ENCODE peak calls at places on chromosomes 12 and 14, in eight cellular contexts. S is IMR-90, M is Peyer's patch, A is pancreas, I is GM23248, O is fibroblast of lung, X is tibial artery, C is uterus. F is an unnamed sample.

GRCh38 chr12:613996-614726 is 49.1 kb downstream of the NINJ2 start:
- DNase-seq in S (no peak), I (peak; percentile 16), X (no peak), O (no peak), A (no peak), C (no peak), M (peak; percentile 58), F (no peak)

GRCh38 chr12:25438638-25439037 is 114.4 kb downstream of the LMNTD1 start:
- DNase-seq in X (no peak), A (no peak), S (peak; percentile 63), I (peak; percentile 66), C (no peak), O (peak; percentile 35), M (no peak), F (no peak)

GRCh38 chr12:122206111-122206881 is 2.8 kb downstream of the B3GNT4 start:
- DNase-seq in I (no peak), A (peak; percentile 65), M (peak; percentile 45), S (no peak), C (no peak), O (no peak), X (no peak), F (peak; percentile 66)

GRCh38 chr12:114895822-114896221 is 211.8 kb upstream of the TBX3 start:
- DNase-seq in I (no peak), X (no peak), O (no peak), M (no peak), A (no peak), S (peak; percentile 42), C (no peak), F (no peak)

GRCh38 chr12:130051900-130052299 is 110.4 kb upstream of the FZD10 start:
- DNase-seq in X (no peak), O (no peak), S (no peak), M (no peak), A (no peak), I (no peak), C (no peak), F (no peak)

GRCh38 chr12:29286081-29286800 is 94.7 kb downstream of the ERGIC2 start:
- DNase-seq in A (no peak), I (peak; percentile 34), S (peak; percentile 25), O (no peak), M (no peak), X (no peak), C (no peak), F (no peak)

GRCh38 chr12:121516437-121517011 is 64.3 kb downstream of the KDM2B start:
- DNase-seq in C (no peak), O (no peak), M (no peak), X (no peak), I (no peak), S (no peak), A (no peak), F (no peak)

GRCh38 chr12:124883263-124883876 is 19.7 kb upstream of the SCARB1 start:
- DNase-seq in M (no peak), I (peak; percentile 12), C (no peak), X (no peak), S (peak; percentile 24), O (no peak), A (peak; percentile 1), F (no peak)

GRCh38 chr14:38201137-38201828 is 6.4 kb upstream of the SSTR1 start:
- DNase-seq in I (peak; percentile 11), M (no peak), S (no peak), O (no peak), C (no peak), X (no peak), A (no peak), F (no peak)

GRCh38 chr14:68662395-68662794 is 130.5 kb downstream of the ZFP36L1 start:
- DNase-seq in O (no peak), M (no peak), S (peak; percentile 16), X (no peak), A (no peak), I (peak; percentile 77), C (no peak), F (no peak)

GRCh38 chr14:68664225-68664681 is 128.6 kb downstream of the ZFP36L1 start:
- DNase-seq in X (no peak), M (no peak), A (no peak), C (no peak), O (no peak), I (peak; percentile 15), S (peak; percentile 12), F (no peak)

GRCh38 chr14:68665116-68665515 is 127.8 kb downstream of the ZFP36L1 start:
- DNase-seq in O (peak; percentile 71), A (no peak), M (no peak), I (peak; percentile 57), C (no peak), X (no peak), S (peak; percentile 68), F (no peak)

GRCh38 chr14:68661226-68662225 is 131.3 kb downstream of the ZFP36L1 start:
- DNase-seq in C (no peak), O (no peak), X (peak; percentile 15), I (no peak), S (no peak), A (no peak), M (no peak), F (no peak)

DNA sequence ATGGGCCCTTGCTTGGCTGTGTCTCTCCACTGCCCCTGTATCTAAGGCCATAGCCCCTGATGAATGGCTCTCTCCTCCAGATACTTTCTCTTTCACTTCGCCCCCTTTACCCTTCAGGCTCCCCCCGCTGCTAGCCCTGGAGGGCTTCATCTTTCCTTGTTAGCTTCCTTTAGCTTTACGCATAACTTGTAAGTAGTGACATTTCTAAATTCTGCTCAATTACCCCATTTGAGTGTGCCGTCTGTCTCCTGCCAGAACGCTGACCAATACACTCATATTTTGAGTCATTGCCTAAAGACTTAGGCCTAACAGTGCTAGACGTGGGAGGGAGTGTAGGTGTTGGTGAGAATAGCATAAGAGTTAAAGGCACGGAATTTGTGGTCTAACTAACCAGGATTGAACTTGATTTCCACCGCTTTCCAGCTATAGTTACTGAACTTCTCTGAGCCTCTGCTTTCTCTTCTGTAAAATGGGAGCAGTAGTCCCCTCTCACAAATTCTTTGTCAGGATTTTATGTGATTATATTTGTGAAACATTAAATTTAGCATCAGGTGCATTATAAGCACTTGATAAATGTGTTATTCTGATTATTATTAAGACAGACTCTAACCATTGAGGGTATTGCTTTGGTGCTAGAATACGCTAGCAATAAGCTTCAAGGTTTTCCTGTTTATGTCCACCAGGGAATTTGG is 129.3 kb downstream of the ZFP36L1 start:
- DNase-seq in C (peak; percentile 48), S (peak; percentile 91), I (peak; percentile 82), A (no peak), M (no peak), X (no peak), O (peak; percentile 59), F (no peak)
- H3K4me1 ChIP-seq in C (peaks cover 23% of the 10 kb centered on the region), S (peaks cover 40% of the 10 kb centered on the region), I (peaks cover 70% of the 10 kb centered on the region), A (peaks cover 5% of the 10 kb centered on the region), M (peaks cover 27% of the 10 kb centered on the region), X (no peaks in the 10 kb centered on the region), O (peaks cover 48% of the 10 kb centered on the region), F (peaks cover 49% of the 10 kb centered on the region)

DNA sequence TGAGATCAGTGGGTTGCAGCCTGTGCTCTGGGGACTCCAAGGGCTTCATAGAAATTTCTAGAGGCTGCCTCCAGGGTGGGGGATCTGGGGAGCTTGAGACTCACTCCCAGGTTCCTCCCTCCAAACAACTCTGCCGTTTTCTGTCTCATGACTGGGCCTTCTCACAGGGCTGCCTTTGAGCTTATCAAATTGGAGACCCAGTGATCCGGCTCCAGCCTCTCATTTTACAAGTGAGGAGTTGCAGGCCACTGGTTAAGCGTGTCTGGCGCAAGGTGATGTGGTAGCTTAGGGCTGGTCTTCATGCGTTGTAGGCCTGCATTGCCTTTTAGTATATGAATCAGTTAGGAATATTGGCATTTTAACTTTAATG is 85.9 kb downstream of the SLC25A47 start:
- DNase-seq in S (no peak), M (no peak), C (no peak), O (no peak), X (no peak), I (no peak), A (no peak), F (no peak)
- H3K27ac ChIP-seq in S (no peak overlapping the region), M (peak overlapping the region; percentile 97), C (no peak overlapping the region), O (no peak overlapping the region), X (no peak overlapping the region), I (no peak overlapping the region), A (no peak overlapping the region), F (no peak overlapping the region)

DNA sequence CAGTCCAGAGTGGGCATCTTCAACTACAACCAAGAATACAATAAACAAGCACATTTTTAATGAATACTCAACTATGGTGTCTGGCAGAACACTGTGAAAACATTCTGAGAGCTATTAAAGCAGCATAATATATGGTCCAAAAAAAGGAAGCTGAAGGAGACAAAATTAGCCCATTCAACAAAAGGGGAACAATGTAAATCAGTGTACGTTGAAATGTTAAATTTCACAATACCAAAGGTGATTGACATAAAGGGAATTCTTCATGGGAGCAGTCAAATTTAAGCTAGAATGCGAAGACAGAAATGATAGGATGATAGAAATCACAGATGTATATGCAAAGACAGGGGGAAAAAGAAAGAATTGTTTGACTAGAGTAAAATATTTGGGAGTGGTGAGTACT is 41.3 kb upstream of the SYCP3 start:
- DNase-seq in A (no peak), X (no peak), O (no peak), C (no peak), I (no peak), S (no peak), M (no peak), F (no peak)
- H3K27me3 ChIP-seq in A (no peaks in the 10 kb centered on the region), X (no peaks in the 10 kb centered on the region), O (no peaks in the 10 kb centered on the region), C (no peaks in the 10 kb centered on the region), I (no peaks in the 10 kb centered on the region), S (no peaks in the 10 kb centered on the region), M (no peaks in the 10 kb centered on the region), F (no peaks in the 10 kb centered on the region)

DNA sequence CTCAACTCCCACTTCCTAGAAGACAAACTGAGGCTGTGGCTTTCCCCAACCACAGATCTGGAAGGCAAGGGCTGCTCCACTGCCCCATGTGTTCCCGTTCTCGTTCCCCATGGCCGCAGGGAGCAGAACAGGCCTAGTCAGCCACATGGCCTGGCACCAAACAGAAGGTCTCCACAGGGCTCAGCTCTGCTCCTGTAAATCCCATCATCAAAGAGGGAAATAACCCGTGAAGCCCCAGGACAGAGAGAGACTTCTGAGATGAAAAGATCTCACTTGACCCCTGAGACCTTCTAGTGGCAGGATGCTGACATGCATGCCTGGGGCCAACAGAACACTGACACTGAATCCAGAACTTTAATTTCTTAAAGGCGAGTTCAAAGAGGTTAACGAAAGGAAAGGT is 68.9 kb downstream of the BCL11B start:
- DNase-seq in C (no peak), I (no peak), S (no peak), A (no peak), O (no peak), M (no peak), X (no peak), F (no peak)
- H3K4me1 ChIP-seq in C (no peaks in the 10 kb centered on the region), I (no peaks in the 10 kb centered on the region), S (no peaks in the 10 kb centered on the region), A (no peaks in the 10 kb centered on the region), O (no peaks in the 10 kb centered on the region), M (no peaks in the 10 kb centered on the region), X (no peaks in the 10 kb centered on the region), F (peaks cover 5% of the 10 kb centered on the region)

GRCh38 chr12:52795694-52796428 is at the start of gene KRT3:
- DNase-seq in M (no peak), I (no peak), A (no peak), S (no peak), X (no peak), O (no peak), C (no peak), F (no peak)
- H3K27ac ChIP-seq in M (no peak within 1 kb of the TSS), I (peak within 1 kb of the TSS; percentile 15), A (no peak within 1 kb of the TSS), S (no peak within 1 kb of the TSS), X (no peak within 1 kb of the TSS), O (no peak within 1 kb of the TSS), C (no peak within 1 kb of the TSS), F (no peak within 1 kb of the TSS)

GRCh38 chr14:34502826-34503225 is 36.7 kb downstream of the EAPP start:
- DNase-seq in A (no peak), S (peak; percentile 49), X (no peak), M (no peak), I (peak; percentile 9), O (no peak), C (no peak), F (no peak)
- H3K27me3 ChIP-seq in A (no peaks in the 10 kb centered on the region), S (no peaks in the 10 kb centered on the region), X (no peaks in the 10 kb centered on the region), M (no peaks in the 10 kb centered on the region), I (no peaks in the 10 kb centered on the region), O (no peaks in the 10 kb centered on the region), C (no peaks in the 10 kb centered on the region), F (no peaks in the 10 kb centered on the region)